ENCODE peak calls at places on chromosome 19, in ten cellular contexts. S is foreskin fibroblast; L is stimulated activated CD4-positive, alpha-beta T cell treated with anti-CD3 and anti-CD28 coated beads, Interleukin-12 subunit alpha, Interleukin-12 subunit beta, amount 100 ng/mL, for 48 hours; K is ovary; O is activated CD4-positive, alpha-beta memory T cell treated with anti-CD3 and anti-CD28 coated beads for 36 hours; G is IMR-90; I is GM13977; P is T-helper 9 cell; U is aorta; N is COR-L47. W is an unnamed sample.

GRCh38 chr19:49189259-49189658 is 31.7 kb downstream of the TRPM4 start:
- DNase-seq in S (no peak), L (no peak), K (no peak), O (no peak), G (no peak), I (no peak), P (no peak), U (no peak), N (no peak), W (peak; percentile 70)

GRCh38 chr19:41595258-41595889 is 19.4 kb downstream of the CEACAM21 start:
- DNase-seq in S (peak; percentile 73), L (peak; percentile 50), K (no peak), O (peak; percentile 86), G (peak; percentile 74), I (peak; percentile 79), P (peak; percentile 47), U (peak; percentile 60), N (peak; percentile 72), W (peak; percentile 84)

GRCh38 chr19:17294051-17294891 is 9.0 kb downstream of the ABHD8 start:
- DNase-seq in S (no peak), L (peak; percentile 54), K (no peak), O (peak; percentile 73), G (no peak), I (peak; percentile 53), P (peak; percentile 48), U (no peak), N (peak; percentile 6), W (peak; percentile 30)

GRCh38 chr19:48443262-48443661 is 2.5 kb upstream of the GRWD1 start:
- DNase-seq in S (no peak), L (no peak), K (no peak), O (no peak), G (no peak), I (peak; percentile 53), P (no peak), U (no peak), N (no peak), W (peak; percentile 37)

GRCh38 chr19:15467734-15468214 is 3.4 kb upstream of the RASAL3 start:
- DNase-seq in S (no peak), L (no peak), K (no peak), O (no peak), G (no peak), I (no peak), P (no peak), U (no peak), N (no peak), W (no peak)

GRCh38 chr19:54335979-54336892 is 2.7 kb downstream of the LILRA4 start:
- DNase-seq in S (no peak), L (no peak), K (no peak), O (no peak), G (no peak), I (no peak), P (no peak), U (no peak), N (no peak), W (no peak)

GRCh38 chr19:44202470-44202869 is 9.9 kb upstream of the ZNF227 start:
- DNase-seq in S (peak; percentile 29), L (no peak), K (no peak), O (no peak), G (peak; percentile 51), I (no peak), P (no peak), U (no peak), N (no peak), W (no peak)

GRCh38 chr19:35539850-35540249 is 5.6 kb upstream of the TMEM147 start:
- DNase-seq in S (no peak), L (no peak), K (no peak), O (no peak), G (no peak), I (no peak), P (no peak), U (no peak), N (no peak), W (no peak)

GRCh38 chr19:11551603-11552235 is 7.3 kb downstream of the ELOF1 start:
- DNase-seq in S (no peak), L (no peak), K (peak; percentile 60), O (peak; percentile 26), G (no peak), I (peak; percentile 21), P (no peak), U (no peak), N (no peak), W (no peak)

GRCh38 chr19:51798958-51799310 is 4.0 kb downstream of the FPR3 start:
- DNase-seq in S (no peak), L (no peak), K (no peak), O (no peak), G (no peak), I (no peak), P (no peak), U (peak; percentile 75), N (no peak), W (no peak)

GRCh38 chr19:30648321-30648720 is 276.1 kb downstream of the ZNF536 start:
- DNase-seq in S (peak; percentile 16), L (no peak), K (no peak), O (no peak), G (peak; percentile 2), I (no peak), P (no peak), U (no peak), N (no peak), W (no peak)

GRCh38 chr19:51359294-51359693 is 6.9 kb downstream of the ETFB start:
- DNase-seq in S (peak; percentile 91), L (no peak), K (no peak), O (no peak), G (peak; percentile 95), I (no peak), P (no peak), U (no peak), N (no peak), W (no peak)

GRCh38 chr19:46384396-46384795 is 29.0 kb downstream of the CCDC8 start:
- DNase-seq in S (no peak), L (no peak), K (peak; percentile 11), O (no peak), G (no peak), I (no peak), P (no peak), U (no peak), N (no peak), W (no peak)

GRCh38 chr19:6891761-6892385 is 4.5 kb downstream of the ADGRE1 start:
- DNase-seq in S (no peak), L (no peak), K (no peak), O (peak; percentile 10), G (no peak), I (peak; percentile 26), P (no peak), U (no peak), N (no peak), W (no peak)

GRCh38 chr19:18501832-18502231 is 20.0 kb downstream of the ELL start:
- DNase-seq in S (no peak), L (no peak), K (no peak), O (no peak), G (no peak), I (no peak), P (no peak), U (peak; percentile 84), N (no peak), W (no peak)

GRCh38 chr19:53237114-53237777 is 17.4 kb downstream of the ZNF677 start:
- DNase-seq in S (no peak), L (no peak), K (no peak), O (no peak), G (no peak), I (no peak), P (no peak), U (no peak), N (no peak), W (no peak)

GRCh38 chr19:12784871-12785430 is 6.3 kb upstream of the JUNB start:
- DNase-seq in S (no peak), L (no peak), K (no peak), O (peak; percentile 58), G (peak; percentile 26), I (no peak), P (no peak), U (no peak), N (no peak), W (no peak)